ENCODE peak calls at places on chromosomes 16 and 17, in six cellular contexts. One of them, this sample, is unnamed.

GRCh38 chr16:23754594-23755483 is at the start of gene CHP2:
- DNase-seq in CD8-positive, alpha-beta T cell: no peak
- DNase-seq in astrocyte: no peak
- DNase-seq in fibroblast of pulmonary artery: no peak
- DNase-seq in colonic mucosa: peak; percentile 78
- DNase-seq in omental fat pad: no peak
- DNase-seq in this sample: peak; percentile 91

GRCh38 chr16:49528035-49528434 is 154.4 kb downstream of the C16orf78 start:
- DNase-seq in CD8-positive, alpha-beta T cell: no peak
- DNase-seq in astrocyte: peak; percentile 56
- DNase-seq in fibroblast of pulmonary artery: peak; percentile 26
- DNase-seq in colonic mucosa: no peak
- DNase-seq in omental fat pad: no peak
- DNase-seq in this sample: no peak

GRCh38 chr16:60127196-60127595 is 1393.1 kb upstream of the GOT2 start:
- DNase-seq in CD8-positive, alpha-beta T cell: no peak
- DNase-seq in astrocyte: no peak
- DNase-seq in fibroblast of pulmonary artery: no peak
- DNase-seq in colonic mucosa: no peak
- DNase-seq in omental fat pad: no peak
- DNase-seq in this sample: no peak

GRCh38 chr16:76976101-76976500 is 214.9 kb upstream of the MON1B start:
- DNase-seq in CD8-positive, alpha-beta T cell: no peak
- DNase-seq in astrocyte: no peak
- DNase-seq in fibroblast of pulmonary artery: no peak
- DNase-seq in colonic mucosa: no peak
- DNase-seq in omental fat pad: no peak
- DNase-seq in this sample: no peak

GRCh38 chr17:52106638-52107261 is 51.8 kb downstream of the CA10 start:
- DNase-seq in CD8-positive, alpha-beta T cell: no peak
- DNase-seq in astrocyte: peak; percentile 5
- DNase-seq in fibroblast of pulmonary artery: peak; percentile 55
- DNase-seq in colonic mucosa: peak; percentile 48
- DNase-seq in omental fat pad: peak; percentile 44
- DNase-seq in this sample: no peak

GRCh38 chr16:48971571-48972071 is 310.0 kb downstream of the CBLN1 start:
- DNase-seq in CD8-positive, alpha-beta T cell: no peak
- DNase-seq in astrocyte: no peak
- DNase-seq in fibroblast of pulmonary artery: no peak
- DNase-seq in colonic mucosa: no peak
- DNase-seq in omental fat pad: no peak
- DNase-seq in this sample: no peak

GRCh38 chr16:49587051-49587450 is 213.4 kb downstream of the C16orf78 start:
- DNase-seq in CD8-positive, alpha-beta T cell: no peak
- DNase-seq in astrocyte: no peak
- DNase-seq in fibroblast of pulmonary artery: no peak
- DNase-seq in colonic mucosa: no peak
- DNase-seq in omental fat pad: no peak
- DNase-seq in this sample: no peak

GRCh38 chr16:67977005-67977404 is 3.3 kb downstream of the DPEP3 start:
- DNase-seq in CD8-positive, alpha-beta T cell: no peak
- DNase-seq in astrocyte: no peak
- DNase-seq in fibroblast of pulmonary artery: no peak
- DNase-seq in colonic mucosa: no peak
- DNase-seq in omental fat pad: no peak
- DNase-seq in this sample: no peak

GRCh38 chr16:71711789-71712188 is 12.7 kb downstream of the PHLPP2 start:
- DNase-seq in CD8-positive, alpha-beta T cell: no peak
- DNase-seq in astrocyte: no peak
- DNase-seq in fibroblast of pulmonary artery: no peak
- DNase-seq in colonic mucosa: no peak
- DNase-seq in omental fat pad: no peak
- DNase-seq in this sample: no peak

GRCh38 chr17:33696102-33696501 is 403.0 kb upstream of the ASIC2 start:
- DNase-seq in CD8-positive, alpha-beta T cell: no peak
- DNase-seq in astrocyte: no peak
- DNase-seq in fibroblast of pulmonary artery: no peak
- DNase-seq in colonic mucosa: no peak
- DNase-seq in omental fat pad: no peak
- DNase-seq in this sample: no peak

GRCh38 chr17:44928136-44928535 is 12.8 kb upstream of the GFAP start:
- DNase-seq in CD8-positive, alpha-beta T cell: no peak
- DNase-seq in astrocyte: no peak
- DNase-seq in fibroblast of pulmonary artery: no peak
- DNase-seq in colonic mucosa: no peak
- DNase-seq in omental fat pad: no peak
- DNase-seq in this sample: no peak

GRCh38 chr16:9898121-9898520 is 284.1 kb downstream of the GRIN2A start:
- DNase-seq in CD8-positive, alpha-beta T cell: no peak
- DNase-seq in astrocyte: no peak
- DNase-seq in fibroblast of pulmonary artery: no peak
- DNase-seq in colonic mucosa: no peak
- DNase-seq in omental fat pad: no peak
- DNase-seq in this sample: no peak

GRCh38 chr16:83901101-83901500 is 2.2 kb downstream of the MLYCD start:
- DNase-seq in CD8-positive, alpha-beta T cell: no peak
- DNase-seq in astrocyte: peak; percentile 49
- DNase-seq in fibroblast of pulmonary artery: no peak
- DNase-seq in colonic mucosa: no peak
- DNase-seq in omental fat pad: no peak
- DNase-seq in this sample: no peak

GRCh38 chr16:23207485-23207884 is 24.9 kb downstream of the SCNN1G start:
- DNase-seq in CD8-positive, alpha-beta T cell: no peak
- DNase-seq in astrocyte: no peak
- DNase-seq in fibroblast of pulmonary artery: no peak
- DNase-seq in colonic mucosa: no peak
- DNase-seq in omental fat pad: no peak
- DNase-seq in this sample: no peak

GRCh38 chr17:34892864-34893263 is 68.4 kb downstream of the CCT6B start:
- DNase-seq in CD8-positive, alpha-beta T cell: no peak
- DNase-seq in astrocyte: no peak
- DNase-seq in fibroblast of pulmonary artery: no peak
- DNase-seq in colonic mucosa: no peak
- DNase-seq in omental fat pad: no peak
- DNase-seq in this sample: no peak

GRCh38 chr17:79393358-79394038 is 217.4 kb downstream of the RBFOX3 start:
- DNase-seq in CD8-positive, alpha-beta T cell: peak; percentile 56
- DNase-seq in astrocyte: peak; percentile 12
- DNase-seq in fibroblast of pulmonary artery: peak; percentile 71
- DNase-seq in colonic mucosa: peak; percentile 76
- DNase-seq in omental fat pad: peak; percentile 88
- DNase-seq in this sample: peak; percentile 68

GRCh38 chr17:55451203-55451641 is 29.6 kb upstream of the MMD start:
- DNase-seq in CD8-positive, alpha-beta T cell: no peak
- DNase-seq in astrocyte: peak; percentile 74
- DNase-seq in fibroblast of pulmonary artery: peak; percentile 70
- DNase-seq in colonic mucosa: no peak
- DNase-seq in omental fat pad: no peak
- DNase-seq in this sample: no peak

GRCh38 chr16:55532227-55532626 is 23.4 kb downstream of the LPCAT2 start:
- DNase-seq in CD8-positive, alpha-beta T cell: no peak
- DNase-seq in astrocyte: no peak
- DNase-seq in fibroblast of pulmonary artery: no peak
- DNase-seq in colonic mucosa: no peak
- DNase-seq in omental fat pad: no peak
- DNase-seq in this sample: no peak

GRCh38 chr17:66691644-66692500 is 143.0 kb upstream of the CACNG5 start:
- DNase-seq in CD8-positive, alpha-beta T cell: no peak
- DNase-seq in astrocyte: no peak
- DNase-seq in fibroblast of pulmonary artery: peak; percentile 91
- DNase-seq in colonic mucosa: peak; percentile 34
- DNase-seq in omental fat pad: no peak
- DNase-seq in this sample: no peak

GRCh38 chr17:48174833-48175232 is 67.3 kb downstream of the SNX11 start:
- DNase-seq in CD8-positive, alpha-beta T cell: no peak
- DNase-seq in astrocyte: no peak
- DNase-seq in fibroblast of pulmonary artery: no peak
- DNase-seq in colonic mucosa: no peak
- DNase-seq in omental fat pad: no peak
- DNase-seq in this sample: no peak

GRCh38 chr16:67163164-67163902 is 1.2 kb upstream of the HSF4 start:
- DNase-seq in CD8-positive, alpha-beta T cell: no peak
- DNase-seq in astrocyte: peak; percentile 34
- DNase-seq in fibroblast of pulmonary artery: peak; percentile 52
- DNase-seq in colonic mucosa: peak; percentile 42
- DNase-seq in omental fat pad: no peak
- DNase-seq in this sample: peak; percentile 59

GRCh38 chr16:48918520-48919258 is 308.7 kb upstream of the N4BP1 start:
- DNase-seq in CD8-positive, alpha-beta T cell: no peak
- DNase-seq in astrocyte: no peak
- DNase-seq in fibroblast of pulmonary artery: no peak
- DNase-seq in colonic mucosa: no peak
- DNase-seq in omental fat pad: no peak
- DNase-seq in this sample: no peak

GRCh38 chr17:35449371-35449931 is 885 bp upstream of the SLFN13 start:
- DNase-seq in CD8-positive, alpha-beta T cell: peak; percentile 11
- DNase-seq in astrocyte: peak; percentile 27
- DNase-seq in fibroblast of pulmonary artery: no peak
- DNase-seq in colonic mucosa: no peak
- DNase-seq in omental fat pad: no peak
- DNase-seq in this sample: no peak

GRCh38 chr17:43542854-43543253 is 3.3 kb downstream of the ETV4 start:
- DNase-seq in CD8-positive, alpha-beta T cell: no peak
- DNase-seq in astrocyte: no peak
- DNase-seq in fibroblast of pulmonary artery: no peak
- DNase-seq in colonic mucosa: no peak
- DNase-seq in omental fat pad: no peak
- DNase-seq in this sample: no peak

GRCh38 chr17:43546317-43547188 is at the start of gene ETV4:
- DNase-seq in CD8-positive, alpha-beta T cell: peak; percentile 84
- DNase-seq in astrocyte: peak; percentile 82
- DNase-seq in fibroblast of pulmonary artery: peak; percentile 92
- DNase-seq in colonic mucosa: peak; percentile 96
- DNase-seq in omental fat pad: peak; percentile 76
- DNase-seq in this sample: peak; percentile 87

GRCh38 chr17:43543300-43543699 is 2.8 kb downstream of the ETV4 start:
- DNase-seq in CD8-positive, alpha-beta T cell: no peak
- DNase-seq in astrocyte: no peak
- DNase-seq in fibroblast of pulmonary artery: no peak
- DNase-seq in colonic mucosa: no peak
- DNase-seq in omental fat pad: no peak
- DNase-seq in this sample: no peak

GRCh38 chr17:43545383-43545632 is 832 bp downstream of the ETV4 start:
- DNase-seq in CD8-positive, alpha-beta T cell: no peak
- DNase-seq in astrocyte: peak; percentile 20
- DNase-seq in fibroblast of pulmonary artery: no peak
- DNase-seq in colonic mucosa: no peak
- DNase-seq in omental fat pad: no peak
- DNase-seq in this sample: peak; percentile 53

DNA sequence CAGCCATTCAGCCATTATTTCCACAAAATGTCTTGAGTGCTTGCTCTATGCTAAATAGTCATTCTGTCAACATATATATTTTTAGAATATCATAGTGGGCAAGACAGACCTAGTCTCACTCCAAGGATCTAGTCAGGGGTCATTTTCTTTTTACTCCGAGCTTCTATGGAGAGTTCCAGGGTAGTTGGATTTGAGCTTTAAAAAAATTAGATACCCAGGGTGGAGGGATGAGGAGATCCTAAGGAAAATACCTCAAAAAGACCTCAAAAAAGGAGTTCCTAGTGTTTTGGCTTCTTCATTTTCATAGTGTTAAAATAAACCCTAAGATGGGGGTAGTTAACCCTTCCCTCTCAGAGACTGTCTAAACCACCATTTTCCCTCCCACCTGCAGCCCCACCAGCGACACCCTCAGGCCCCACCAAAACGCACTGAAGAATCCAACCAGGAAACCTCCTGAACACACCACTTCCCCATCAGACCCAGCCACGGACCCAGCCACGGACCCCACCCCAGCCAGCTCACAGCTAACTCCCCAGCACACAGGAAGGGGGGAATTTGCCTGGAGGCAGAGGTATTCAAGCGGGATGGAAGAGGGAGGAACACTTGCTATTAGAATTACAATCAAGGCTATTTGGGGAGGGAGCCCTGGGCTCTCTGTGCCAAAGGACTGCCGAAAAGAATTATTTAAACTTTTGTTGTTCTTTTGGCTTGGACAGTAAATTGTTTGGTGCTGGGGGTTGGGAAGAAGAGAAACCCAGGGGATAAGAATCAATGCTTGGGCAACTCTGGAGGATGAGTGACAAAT is 2.2 kb downstream of the ETV4 start:
- DNase-seq in CD8-positive, alpha-beta T cell: no peak
- DNase-seq in astrocyte: no peak
- DNase-seq in fibroblast of pulmonary artery: no peak
- DNase-seq in colonic mucosa: no peak
- DNase-seq in omental fat pad: no peak
- DNase-seq in this sample: no peak
- TF ChIP-seq CTCF in CD8-positive, alpha-beta T cell: no peak
- TF ChIP-seq CTCF in astrocyte: no peak
- TF ChIP-seq CTCF in fibroblast of pulmonary artery: no peak
- TF ChIP-seq CTCF in colonic mucosa: no peak
- TF ChIP-seq CTCF in omental fat pad: no peak
- TF ChIP-seq CTCF in this sample: no peak

GRCh38 chr17:72561266-72561665 is 440.4 kb downstream of the SOX9 start:
- DNase-seq in CD8-positive, alpha-beta T cell: no peak
- DNase-seq in astrocyte: no peak
- DNase-seq in fibroblast of pulmonary artery: no peak
- DNase-seq in colonic mucosa: no peak
- DNase-seq in omental fat pad: no peak
- DNase-seq in this sample: no peak
- TF ChIP-seq CTCF in CD8-positive, alpha-beta T cell: no peak
- TF ChIP-seq CTCF in astrocyte: no peak
- TF ChIP-seq CTCF in fibroblast of pulmonary artery: no peak
- TF ChIP-seq CTCF in colonic mucosa: no peak
- TF ChIP-seq CTCF in omental fat pad: no peak
- TF ChIP-seq CTCF in this sample: no peak

DNA sequence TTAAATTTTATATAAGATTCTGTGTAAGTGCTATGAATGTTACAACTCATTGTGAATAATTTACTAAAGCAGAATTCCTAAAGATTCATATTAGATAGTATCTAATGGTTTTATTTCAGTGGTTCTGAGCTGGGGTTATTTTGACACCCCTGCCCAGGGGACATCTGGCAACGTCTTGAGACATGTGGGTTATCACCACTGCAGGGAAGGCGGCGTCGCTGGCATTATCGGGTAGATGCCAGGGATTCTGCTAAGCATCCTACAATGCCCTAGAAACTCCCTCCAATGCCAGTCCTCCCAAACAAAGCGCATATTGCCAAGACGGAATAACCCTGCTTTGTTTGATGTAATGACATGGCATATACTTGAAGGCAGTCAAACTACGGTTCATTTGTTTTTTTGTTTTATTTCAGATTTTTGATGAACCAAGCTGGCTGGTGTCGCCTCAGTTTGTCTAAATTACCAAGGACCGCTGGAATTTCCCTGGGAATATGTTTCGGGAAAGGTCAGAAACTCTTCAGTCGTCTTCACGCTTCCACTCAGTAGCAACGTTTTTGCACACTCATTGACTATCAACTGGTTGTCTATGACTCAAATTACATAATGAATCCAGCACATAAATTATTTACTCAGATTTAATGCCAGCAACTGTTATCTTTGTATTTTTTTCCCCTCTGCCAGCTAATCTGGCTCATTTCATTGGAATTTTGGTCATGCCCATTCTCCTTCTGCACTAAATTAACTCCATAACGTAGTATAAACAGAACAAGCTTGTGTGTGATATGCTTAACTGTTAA is 372.5 kb upstream of the ZFHX3 start:
- DNase-seq in CD8-positive, alpha-beta T cell: no peak
- DNase-seq in astrocyte: peak; percentile 3
- DNase-seq in fibroblast of pulmonary artery: no peak
- DNase-seq in colonic mucosa: no peak
- DNase-seq in omental fat pad: no peak
- DNase-seq in this sample: no peak
- TF ChIP-seq CTCF in CD8-positive, alpha-beta T cell: no peak
- TF ChIP-seq CTCF in astrocyte: no peak
- TF ChIP-seq CTCF in fibroblast of pulmonary artery: no peak
- TF ChIP-seq CTCF in colonic mucosa: no peak
- TF ChIP-seq CTCF in omental fat pad: no peak
- TF ChIP-seq CTCF in this sample: no peak

GRCh38 chr16:86554917-86555762 is at the start of gene MTHFSD:
- DNase-seq in CD8-positive, alpha-beta T cell: peak; percentile 97
- DNase-seq in astrocyte: peak; percentile 76
- DNase-seq in fibroblast of pulmonary artery: peak; percentile 94
- DNase-seq in colonic mucosa: peak; percentile 95
- DNase-seq in omental fat pad: peak; percentile 79
- DNase-seq in this sample: peak; percentile 87
- TF ChIP-seq CTCF in CD8-positive, alpha-beta T cell: no peak
- TF ChIP-seq CTCF in astrocyte: no peak
- TF ChIP-seq CTCF in fibroblast of pulmonary artery: no peak
- TF ChIP-seq CTCF in colonic mucosa: no peak
- TF ChIP-seq CTCF in omental fat pad: no peak
- TF ChIP-seq CTCF in this sample: no peak